ENCODE peak calls at places on chromosomes 7 and 10, in eight cellular contexts. K is D341Med; U is right lobe of liver; F is dermis blood vessel endothelial cell; M is naive thymus-derived CD8-positive, alpha-beta T cell; S is caudate nucleus; C is stimulated activated CD4-positive, alpha-beta T cell treated with anti-CD3 and anti-CD28 coated beads, Interleukin-12 subunit alpha, Interleukin-12 subunit beta, amount 100 ng/mL, for 24 hours; B is ovary. Y is an unnamed sample.

GRCh38 chr10:123413353-123413752 is 252.8 kb upstream of the GPR26 start:
- DNase-seq in F (no peak), M (no peak), U (no peak), S (no peak), K (no peak), C (no peak), B (no peak), Y (no peak)

GRCh38 chr7:143408686-143409551 is at the start of gene EPHA1:
- DNase-seq in F (peak; percentile 42), K (peak; percentile 58), C (no peak), U (peak; percentile 74), S (no peak), M (peak; percentile 34), B (no peak), Y (peak; percentile 41)

GRCh38 chr7:66099551-66100407 is 14.9 kb upstream of the CRCP start:
- DNase-seq in U (peak; percentile 61), B (peak; percentile 84), K (no peak), M (no peak), C (peak; percentile 8), S (peak; percentile 22), F (peak; percentile 77), Y (peak; percentile 36)

GRCh38 chr10:84230359-84230758 is 5.0 kb upstream of the LRIT2 start:
- DNase-seq in B (no peak), F (no peak), U (no peak), S (no peak), M (no peak), K (no peak), C (no peak), Y (no peak)

GRCh38 chr7:121116399-121116798 is 127.9 kb downstream of the CPED1 start:
- DNase-seq in K (no peak), M (no peak), F (no peak), S (no peak), C (no peak), U (no peak), B (no peak), Y (no peak)

GRCh38 chr7:151249732-151250072 is 1.2 kb upstream of the SMARCD3 start:
- DNase-seq in F (no peak), U (no peak), B (peak; percentile 79), S (no peak), K (no peak), M (no peak), C (no peak), Y (no peak)

GRCh38 chr7:122919643-122920181 is 33.5 kb upstream of the CADPS2 start:
- DNase-seq in M (no peak), U (no peak), F (no peak), B (no peak), K (no peak), S (no peak), C (no peak), Y (no peak)

GRCh38 chr10:93342346-93342745 is 139.8 kb downstream of the MYOF start:
- DNase-seq in K (no peak), M (no peak), B (no peak), C (no peak), S (no peak), U (no peak), F (no peak), Y (no peak)

GRCh38 chr7:44769381-44770209 is 20.9 kb downstream of the ZMIZ2 start:
- DNase-seq in U (no peak), S (no peak), B (no peak), M (no peak), C (no peak), F (peak; percentile 19), K (peak; percentile 16), Y (no peak)

GRCh38 chr7:25537678-25538375 is 309.5 kb upstream of the NPVF start:
- DNase-seq in U (no peak), C (no peak), B (no peak), K (no peak), S (no peak), M (no peak), F (no peak), Y (no peak)

GRCh38 chr7:98251251-98251843 is 685 bp downstream of the TECPR1 start:
- DNase-seq in C (no peak), S (no peak), U (peak; percentile 64), F (peak; percentile 69), M (peak; percentile 76), K (peak; percentile 89), B (no peak), Y (peak; percentile 72)

GRCh38 chr10:21212912-21213311 is 312.6 kb downstream of the SKIDA1 start:
- DNase-seq in M (no peak), C (no peak), F (no peak), K (no peak), S (no peak), U (no peak), B (no peak), Y (no peak)

GRCh38 chr7:114086906-114087651 is 168.3 kb upstream of the PPP1R3A start:
- DNase-seq in S (no peak), B (peak; percentile 38), C (no peak), M (no peak), K (peak; percentile 46), U (peak; percentile 65), F (peak; percentile 42), Y (no peak)

GRCh38 chr10:60479305-60480020 is 89.8 kb upstream of the ANK3 start:
- DNase-seq in S (no peak), C (no peak), F (no peak), K (no peak), U (no peak), M (no peak), B (no peak), Y (no peak)

GRCh38 chr10:23344251-23344841 is at the start of gene C10orf67:
- DNase-seq in K (peak; percentile 38), B (peak; percentile 71), F (no peak), M (no peak), U (no peak), S (no peak), C (no peak), Y (no peak)

GRCh38 chr7:151070573-151070960 is 10.0 kb downstream of the FASTK start:
- DNase-seq in M (no peak), C (no peak), K (no peak), S (no peak), F (no peak), B (no peak), U (no peak), Y (no peak)

GRCh38 chr10:123687758-123688157 is 21.6 kb downstream of the GPR26 start:
- DNase-seq in M (no peak), S (no peak), U (no peak), C (no peak), F (no peak), K (no peak), B (no peak), Y (no peak)

GRCh38 chr7:127708788-127709187 is 56.8 kb downstream of the SND1 start:
- DNase-seq in M (peak; percentile 71), B (peak; percentile 83), F (peak; percentile 92), K (peak; percentile 55), U (peak; percentile 62), S (peak; percentile 31), C (peak; percentile 57), Y (peak; percentile 75)

GRCh38 chr7:147078324-147078723 is 961.7 kb downstream of the CNTNAP2 start:
- DNase-seq in U (no peak), M (no peak), F (no peak), B (no peak), S (no peak), C (no peak), K (no peak), Y (no peak)

GRCh38 chr10:12455774-12456173 is 106.4 kb downstream of the CAMK1D start:
- DNase-seq in B (no peak), C (no peak), S (no peak), M (no peak), F (peak; percentile 26), K (no peak), U (no peak), Y (no peak)

GRCh38 chr7:107697246-107698044 is 36.8 kb downstream of the SLC26A4 start:
- DNase-seq in F (no peak), S (no peak), K (no peak), B (no peak), U (no peak), M (no peak), C (no peak), Y (no peak)

GRCh38 chr7:131011976-131012375 is 278.0 kb upstream of the KLF14 start:
- DNase-seq in U (no peak), S (no peak), B (peak; percentile 55), C (no peak), F (peak; percentile 27), K (no peak), M (peak; percentile 24), Y (no peak)

GRCh38 chr7:141262101-141262819 is 188.4 kb downstream of the TMEM178B start:
- DNase-seq in K (no peak), M (no peak), U (no peak), F (no peak), S (no peak), C (no peak), B (no peak), Y (no peak)

GRCh38 chr7:74606101-74606908 is 51.2 kb upstream of the GTF2I start:
- DNase-seq in B (no peak), U (peak; percentile 75), C (peak; percentile 40), F (peak; percentile 37), K (peak; percentile 85), M (peak; percentile 8), S (no peak), Y (peak; percentile 30)

GRCh38 chr10:110506448-110506847 is 8.7 kb downstream of the DUSP5 start:
- DNase-seq in U (no peak), M (no peak), K (no peak), B (no peak), S (no peak), F (no peak), C (no peak), Y (no peak)

GRCh38 chr7:51067757-51068156 is 248.9 kb downstream of the COBL start:
- DNase-seq in B (peak; percentile 63), C (peak; percentile 29), S (peak; percentile 16), K (peak; percentile 61), M (peak; percentile 35), U (no peak), F (peak; percentile 85), Y (peak; percentile 7)

GRCh38 chr10:113235505-113235904 is 285.5 kb downstream of the TCF7L2 start:
- DNase-seq in K (no peak), B (no peak), F (no peak), M (no peak), C (no peak), S (no peak), U (no peak), Y (no peak)

GRCh38 chr7:134820295-134820694 is 40.9 kb downstream of the CALD1 start:
- DNase-seq in B (no peak), S (no peak), M (no peak), K (no peak), C (no peak), U (no peak), F (no peak), Y (no peak)

GRCh38 chr7:94436018-94436604 is 41.4 kb downstream of the COL1A2 start:
- DNase-seq in F (peak; percentile 85), C (peak; percentile 47), K (peak; percentile 68), M (peak; percentile 14), U (peak; percentile 73), B (peak; percentile 84), S (no peak), Y (peak; percentile 23)

GRCh38 chr10:28186461-28186860 is 116.4 kb downstream of the MPP7 start:
- DNase-seq in U (no peak), M (no peak), C (no peak), K (no peak), F (no peak), B (no peak), S (no peak), Y (no peak)

GRCh38 chr7:49119706-49120105 is 195.4 kb downstream of the CDC14C start:
- DNase-seq in B (no peak), C (no peak), K (no peak), U (no peak), M (no peak), S (no peak), F (no peak), Y (no peak)

GRCh38 chr7:122951006-122951405 is 44.5 kb downstream of the TAS2R16 start:
- DNase-seq in F (no peak), B (no peak), C (no peak), M (no peak), U (no peak), S (no peak), K (no peak), Y (no peak)

GRCh38 chr10:119253433-119254174 is 46.2 kb downstream of the GRK5 start:
- DNase-seq in B (peak; percentile 88), K (no peak), S (no peak), M (no peak), C (peak; percentile 57), F (peak; percentile 67), U (peak; percentile 85), Y (no peak)

GRCh38 chr10:124342136-124342820 is 76.4 kb downstream of the OAT start:
- DNase-seq in U (peak; percentile 37), M (no peak), S (no peak), C (no peak), B (no peak), F (no peak), K (no peak), Y (no peak)